ENCODE peak calls at places on chromosomes 11 and 22, in eight cellular contexts. V is endothelial cell; I is endothelial cell of umbilical vein; W is fibroblast of lung; F is CD4-positive, alpha-beta T cell; X is psoas muscle; G is astrocyte of the spinal cord; Y is foreskin keratinocyte. A is an unnamed sample.

GRCh38 chr22:47031628-47031915 is 269.1 kb downstream of the TBC1D22A start:
- DNase-seq in Y (no peak), I (no peak), V (no peak), F (no peak), W (no peak), G (no peak), X (no peak), A (no peak)

GRCh38 chr11:43575931-43576833 is 104.4 kb upstream of the HSD17B12 start:
- DNase-seq in W (peak; percentile 47), X (no peak), Y (no peak), V (no peak), F (no peak), G (peak; percentile 28), I (no peak), A (no peak)

GRCh38 chr11:128324531-128325141 is 262.7 kb downstream of the ETS1 start:
- DNase-seq in Y (no peak), F (peak; percentile 90), X (no peak), I (no peak), V (no peak), W (no peak), G (no peak), A (no peak)

GRCh38 chr11:45146072-45147016 is at the start of gene PRDM11:
- DNase-seq in F (peak; percentile 33), V (peak; percentile 60), Y (peak; percentile 48), G (peak; percentile 78), I (peak; percentile 53), X (peak; percentile 93), W (peak; percentile 74), A (peak; percentile 36)

GRCh38 chr22:39472570-39473556 is 16.1 kb downstream of the MGAT3 start:
- DNase-seq in V (no peak), X (no peak), F (no peak), W (no peak), I (no peak), Y (no peak), G (peak; percentile 20), A (no peak)

GRCh38 chr22:37431366-37431765 is 4.1 kb upstream of the ELFN2 start:
- DNase-seq in Y (no peak), F (no peak), W (peak; percentile 69), G (no peak), X (no peak), V (no peak), I (peak; percentile 20), A (no peak)

GRCh38 chr22:20434773-20435172 is 2.9 kb downstream of the SCARF2 start:
- DNase-seq in G (no peak), I (no peak), Y (no peak), W (no peak), V (no peak), X (peak; percentile 32), F (no peak), A (no peak)

GRCh38 chr11:28146123-28146751 is 38.0 kb downstream of the METTL15 start:
- DNase-seq in G (peak; percentile 92), X (no peak), Y (peak; percentile 78), V (no peak), W (peak; percentile 95), I (peak; percentile 87), F (no peak), A (no peak)

GRCh38 chr11:57343825-57344224 is 5.7 kb downstream of the P2RX3 start:
- DNase-seq in X (no peak), W (no peak), I (no peak), Y (no peak), F (no peak), V (no peak), G (no peak), A (no peak)

GRCh38 chr11:64138413-64138812 is 27.5 kb downstream of the MACROD1 start:
- DNase-seq in W (no peak), G (no peak), V (no peak), F (no peak), Y (no peak), X (no peak), I (no peak), A (no peak)

GRCh38 chr11:74672956-74673895 is 58.0 kb downstream of the CHRDL2 start:
- DNase-seq in F (no peak), V (no peak), Y (peak; percentile 60), G (peak; percentile 98), W (peak; percentile 97), I (peak; percentile 15), X (peak; percentile 93), A (no peak)

GRCh38 chr11:22634897-22635629 is 9.4 kb upstream of the FANCF start:
- DNase-seq in W (peak; percentile 20), F (no peak), V (no peak), G (peak; percentile 43), I (no peak), Y (peak; percentile 43), X (no peak), A (no peak)

GRCh38 chr11:134049303-134049702 is 19.6 kb upstream of the JAM3 start:
- DNase-seq in V (no peak), I (no peak), G (no peak), X (no peak), W (no peak), Y (no peak), F (no peak), A (no peak)

GRCh38 chr22:50542416-50542927 is 3.2 kb upstream of the KLHDC7B start:
- DNase-seq in I (no peak), X (peak; percentile 54), V (no peak), W (no peak), G (no peak), Y (no peak), F (no peak), A (no peak)

GRCh38 chr11:33959855-33960400 is 68.1 kb upstream of the LMO2 start:
- DNase-seq in G (no peak), X (no peak), Y (no peak), W (no peak), F (no peak), I (peak; percentile 39), V (no peak), A (no peak)

GRCh38 chr11:39304586-39304985 is 2154.9 kb downstream of the LRRC4C start:
- DNase-seq in Y (peak; percentile 3), W (no peak), X (no peak), I (no peak), G (no peak), F (no peak), V (no peak), A (no peak)

GRCh38 chr11:34105957-34106504 is 602 bp downstream of the NAT10 start:
- DNase-seq in Y (no peak), W (peak; percentile 34), X (no peak), I (no peak), G (peak; percentile 10), V (no peak), F (no peak), A (no peak)

GRCh38 chr22:23072035-23072910 is 2.0 kb downstream of the GNAZ start:
- DNase-seq in I (no peak), V (no peak), Y (no peak), F (no peak), G (peak; percentile 3), W (peak; percentile 48), X (peak; percentile 19), A (no peak)

GRCh38 chr22:11616811-11617210 is 3911.2 kb upstream of the OR11H1 start:
- DNase-seq in X (no peak), F (no peak), W (no peak), Y (no peak), I (no peak), G (no peak), V (no peak), A (no peak)

GRCh38 chr11:46264030-46264429 is 13.4 kb upstream of the CREB3L1 start:
- DNase-seq in F (no peak), V (no peak), W (no peak), X (no peak), Y (no peak), G (no peak), I (no peak), A (no peak)

GRCh38 chr11:77345621-77346020 is 44.1 kb upstream of the GDPD4 start:
- DNase-seq in F (no peak), V (no peak), Y (no peak), X (no peak), G (peak; percentile 89), W (peak; percentile 95), I (no peak), A (no peak)

GRCh38 chr22:44957267-44957905 is 52.4 kb downstream of the PHF21B start:
- DNase-seq in G (no peak), Y (no peak), V (no peak), F (no peak), X (no peak), W (no peak), I (no peak), A (no peak)
- TF ChIP-seq CTCF in G (peak; percentile 39), Y (peak; percentile 36), V (peak; percentile 16), F (no peak), X (no peak), W (no peak), I (no peak), A (peak; percentile 60)

GRCh38 chr22:32932176-32932575 is 126.0 kb downstream of the SYN3 start:
- DNase-seq in X (no peak), Y (peak; percentile 64), W (peak; percentile 24), G (no peak), V (no peak), I (no peak), F (no peak), A (no peak)

GRCh38 chr22:32920734-32921133 is 119.2 kb downstream of the TIMP3 start:
- DNase-seq in F (no peak), V (no peak), I (no peak), W (no peak), G (no peak), Y (no peak), X (no peak), A (no peak)

DNA sequence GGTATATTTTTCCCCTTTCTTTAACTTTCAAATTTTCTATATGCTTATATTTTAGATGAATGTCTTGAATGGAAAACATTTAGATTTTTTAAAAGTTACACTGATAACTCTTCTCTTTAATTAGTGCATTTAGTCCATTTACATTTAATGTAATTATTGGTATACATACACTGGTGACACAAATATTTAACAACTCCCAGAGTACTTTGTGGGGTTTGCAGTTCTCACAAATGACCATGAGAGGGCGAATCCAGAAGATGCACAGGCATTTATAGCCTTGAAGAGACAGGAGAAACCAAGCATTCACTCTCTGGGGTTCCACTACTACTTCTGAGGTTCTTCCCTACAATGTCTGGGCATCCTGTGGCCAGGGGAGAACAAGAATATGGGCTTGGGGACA is 125.1 kb downstream of the TIMP3 start:
- DNase-seq in Y (peak; percentile 39), V (peak; percentile 45), G (peak; percentile 9), I (no peak), W (peak; percentile 25), X (no peak), F (no peak), A (no peak)
- TF ChIP-seq CTCF in Y (peak; percentile 76), V (peak; percentile 72), G (peak; percentile 66), I (no peak), W (peak; percentile 64), X (peak; percentile 48), F (peak; percentile 23), A (peak; percentile 58)

DNA sequence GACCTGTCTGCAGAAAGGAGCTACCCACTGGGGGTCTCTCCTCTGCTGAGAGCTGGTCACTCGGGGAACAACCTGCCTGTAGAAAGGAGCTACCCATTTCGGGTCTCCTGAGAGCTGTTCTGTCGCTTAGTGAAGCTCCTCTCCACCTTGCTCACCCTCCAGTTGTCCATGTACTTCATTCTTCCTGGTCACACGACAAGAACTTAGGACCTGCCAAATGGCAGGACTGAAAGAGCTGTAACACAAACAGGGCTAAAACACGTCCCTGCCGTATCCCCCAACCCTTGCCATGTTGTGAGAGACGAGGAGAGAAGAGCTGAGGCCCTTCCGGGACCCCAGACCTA is 24.1 kb upstream of the RNASEH2C start:
- DNase-seq in I (no peak), V (no peak), Y (no peak), F (no peak), X (no peak), G (no peak), W (no peak), A (no peak)
- TF ChIP-seq CTCF in I (no peak), V (no peak), Y (no peak), F (no peak), X (no peak), G (no peak), W (no peak), A (no peak)

GRCh38 chr11:117945047-117945820 is 16.0 kb upstream of the TMPRSS13 start:
- DNase-seq in I (peak; percentile 69), X (no peak), W (no peak), F (no peak), V (no peak), Y (no peak), G (no peak), A (no peak)
- TF ChIP-seq CTCF in I (peak; percentile 12), X (peak; percentile 7), W (no peak), F (no peak), V (peak; percentile 40), Y (no peak), G (no peak), A (peak; percentile 46)